ENCODE peak calls at places on chromosomes 3 and 15, in nine cellular contexts. U is RPMI7951; X is T-helper 9 cell; P is NAMALWA; C is HuH-7; W is stimulated activated effector memory CD8-positive, alpha-beta T cell treated with anti-CD3 and anti-CD28 coated beads, Interleukin-12 subunit alpha, Interleukin-12 subunit beta, amount 100 ng/mL, for 72 hours; I is COR-L47; H is A172; O is cardiac muscle cell. Q is an unnamed sample.

GRCh38 chr15:45425135-45425534 is 46.8 kb upstream of the GATM start:
- DNase-seq in U (peak), X (no peak), P (no peak), C (no peak), W (no peak), I (no peak), H (peak), O (peak), Q (no peak)

GRCh38 chr3:4447600-4448561 is 19.2 kb downstream of the SUMF1 start:
- DNase-seq in U (no peak), X (no peak), P (no peak), C (no peak), W (no peak), I (no peak), H (no peak), O (no peak), Q (no peak)

GRCh38 chr3:90069748-90070147 is 962.3 kb downstream of the EPHA3 start:
- DNase-seq in U (no peak), X (no peak), P (no peak), C (no peak), W (no peak), I (no peak), H (no peak), O (no peak), Q (no peak)

GRCh38 chr15:95715919-95716318 is 614.6 kb upstream of the NR2F2 start:
- DNase-seq in U (no peak), X (no peak), P (no peak), C (no peak), W (no peak), I (no peak), H (no peak), O (no peak), Q (no peak)

GRCh38 chr3:188594137-188594536 is 440.2 kb downstream of the LPP start:
- DNase-seq in U (peak), X (no peak), P (no peak), C (no peak), W (no peak), I (no peak), H (peak), O (peak), Q (no peak)

GRCh38 chr3:172157566-172158258 is 118.3 kb downstream of the FNDC3B start:
- DNase-seq in U (no peak), X (no peak), P (no peak), C (no peak), W (no peak), I (no peak), H (no peak), O (no peak), Q (no peak)

GRCh38 chr3:58078610-58079009 is 70.4 kb downstream of the FLNB start:
- DNase-seq in U (no peak), X (no peak), P (no peak), C (no peak), W (no peak), I (no peak), H (no peak), O (no peak), Q (no peak)

GRCh38 chr15:74399511-74400312 is 32.3 kb upstream of the CYP11A1 start:
- DNase-seq in U (peak), X (no peak), P (no peak), C (no peak), W (peak), I (no peak), H (peak), O (peak), Q (no peak)

GRCh38 chr15:85587707-85588441 is 206.9 kb downstream of the KLHL25 start:
- DNase-seq in U (peak), X (no peak), P (no peak), C (no peak), W (no peak), I (no peak), H (peak), O (peak), Q (no peak)

GRCh38 chr3:14225421-14225820 is 46.8 kb downstream of the LSM3 start:
- DNase-seq in U (peak), X (no peak), P (no peak), C (no peak), W (no peak), I (no peak), H (no peak), O (no peak), Q (no peak)

GRCh38 chr15:82980986-82981385 is 5.0 kb upstream of the RAMAC start:
- DNase-seq in U (no peak), X (no peak), P (no peak), C (no peak), W (no peak), I (no peak), H (no peak), O (no peak), Q (no peak)

GRCh38 chr15:77083381-77084160 is 12.7 kb upstream of the TSPAN3 start:
- DNase-seq in U (peak), X (peak), P (peak), C (peak), W (peak), I (peak), H (no peak), O (peak), Q (peak)

GRCh38 chr15:51318382-51319150 is 19.8 kb downstream of the CYP19A1 start:
- DNase-seq in U (peak), X (no peak), P (no peak), C (no peak), W (no peak), I (no peak), H (no peak), O (peak), Q (no peak)

GRCh38 chr15:68979036-68979435 is 35.5 kb upstream of the NOX5 start:
- DNase-seq in U (no peak), X (no peak), P (no peak), C (no peak), W (no peak), I (no peak), H (no peak), O (no peak), Q (no peak)

GRCh38 chr3:100073555-100074307 is 40.6 kb downstream of the FILIP1L start:
- DNase-seq in U (peak), X (no peak), P (no peak), C (no peak), W (no peak), I (no peak), H (peak), O (peak), Q (no peak)

GRCh38 chr15:38864827-38865604 is 300.4 kb upstream of the RASGRP1 start:
- DNase-seq in U (peak), X (no peak), P (no peak), C (no peak), W (no peak), I (no peak), H (no peak), O (peak), Q (peak)

GRCh38 chr3:25910997-25911396 is 121.1 kb downstream of the OXSM start:
- DNase-seq in U (no peak), X (peak), P (peak), C (peak), W (no peak), I (no peak), H (peak), O (peak), Q (no peak)

GRCh38 chr15:91611924-91612323 is 241.6 kb upstream of the SLCO3A1 start:
- DNase-seq in U (no peak), X (no peak), P (no peak), C (no peak), W (no peak), I (no peak), H (no peak), O (no peak), Q (no peak)

GRCh38 chr3:176850498-176850897 is 346.8 kb downstream of the TBL1XR1 start:
- DNase-seq in U (no peak), X (no peak), P (no peak), C (no peak), W (no peak), I (no peak), H (no peak), O (no peak), Q (no peak)